ENCODE peak calls at places on chromosomes 12 and 14, in six cellular contexts. A is prostate gland, N is adrenal gland, B is mucosa of descending colon, H is left ventricle myocardium inferior, G is right cardiac atrium. M is an unnamed sample.

GRCh38 chr12:56338643-56339422 is at the start of gene IL23A:
- DNase-seq in A (no peak), N (no peak), B (no peak), H (no peak), G (no peak), M (peak; percentile 90)

GRCh38 chr12:113424915-113425823 is 3.0 kb downstream of the SDSL start:
- DNase-seq in A (no peak), N (peak; percentile 79), B (no peak), H (peak; percentile 59), G (peak; percentile 84), M (no peak)

GRCh38 chr14:60091550-60092511 is at the start of gene PCNX4:
- DNase-seq in A (peak; percentile 98), N (peak; percentile 98), B (peak; percentile 98), H (peak; percentile 96), G (peak; percentile 98), M (peak; percentile 76)

GRCh38 chr14:74244115-74244514 is 4.9 kb downstream of the VSX2 start:
- DNase-seq in A (no peak), N (no peak), B (no peak), H (no peak), G (no peak), M (no peak)

GRCh38 chr14:72771561-72771960 is 122.3 kb downstream of the DPF3 start:
- DNase-seq in A (no peak), N (no peak), B (peak; percentile 80), H (no peak), G (no peak), M (no peak)

GRCh38 chr12:79434561-79434960 is 256.2 kb downstream of the PAWR start:
- DNase-seq in A (no peak), N (no peak), B (no peak), H (no peak), G (no peak), M (no peak)

GRCh38 chr12:24919346-24920001 is 29.4 kb downstream of the BCAT1 start:
- DNase-seq in A (no peak), N (no peak), B (no peak), H (no peak), G (no peak), M (no peak)

GRCh38 chr14:20516921-20517320 is 11.6 kb downstream of the RNASE10 start:
- DNase-seq in A (no peak), N (no peak), B (no peak), H (no peak), G (no peak), M (no peak)

GRCh38 chr14:34113051-34113511 is 162.2 kb upstream of the EGLN3 start:
- DNase-seq in A (peak; percentile 54), N (no peak), B (no peak), H (no peak), G (no peak), M (peak; percentile 57)

GRCh38 chr12:105227879-105228278 is 8.1 kb downstream of the APPL2 start:
- DNase-seq in A (no peak), N (no peak), B (no peak), H (no peak), G (no peak), M (no peak)

GRCh38 chr12:90801776-90802175 is 153.2 kb downstream of the CCER1 start:
- DNase-seq in A (no peak), N (no peak), B (no peak), H (no peak), G (no peak), M (no peak)

GRCh38 chr14:77436042-77436441 is 12.7 kb upstream of the NOXRED1 start:
- DNase-seq in A (no peak), N (no peak), B (no peak), H (no peak), G (no peak), M (no peak)

GRCh38 chr14:77303417-77304156 is 17.1 kb downstream of the POMT2 start:
- DNase-seq in A (no peak), N (peak; percentile 69), B (no peak), H (no peak), G (no peak), M (peak; percentile 75)

GRCh38 chr14:76501156-76501555 is 125.2 kb downstream of the ESRRB start:
- DNase-seq in A (no peak), N (no peak), B (no peak), H (no peak), G (no peak), M (no peak)

GRCh38 chr14:90844321-90844720 is 28.1 kb upstream of the TTC7B start:
- DNase-seq in A (no peak), N (no peak), B (no peak), H (no peak), G (no peak), M (no peak)

GRCh38 chr12:28235017-28235416 is 44.8 kb downstream of the CCDC91 start:
- DNase-seq in A (no peak), N (no peak), B (no peak), H (no peak), G (no peak), M (no peak)

GRCh38 chr14:69501362-69501964 is 16.9 kb downstream of the PLEKHD1 start:
- DNase-seq in A (peak; percentile 36), N (peak; percentile 31), B (no peak), H (peak; percentile 72), G (peak; percentile 87), M (no peak)

GRCh38 chr14:99750746-99751450 is 42.3 kb upstream of the EML1 start:
- DNase-seq in A (no peak), N (no peak), B (no peak), H (no peak), G (peak; percentile 36), M (no peak)

GRCh38 chr12:4830568-4830967 is 79.1 kb upstream of the KCNA1 start:
- DNase-seq in A (no peak), N (no peak), B (no peak), H (no peak), G (no peak), M (no peak)

GRCh38 chr14:102530828-102531478 is 21.4 kb upstream of the ANKRD9 start:
- DNase-seq in A (no peak), N (no peak), B (peak; percentile 52), H (no peak), G (no peak), M (no peak)

GRCh38 chr12:81332054-81332453 is 254.2 kb downstream of the ACSS3 start:
- DNase-seq in A (no peak), N (no peak), B (no peak), H (no peak), G (no peak), M (no peak)

GRCh38 chr14:68733086-68733621 is 59.7 kb downstream of the ZFP36L1 start:
- DNase-seq in A (no peak), N (peak; percentile 51), B (no peak), H (no peak), G (no peak), M (no peak)

GRCh38 chr14:24069411-24069735 is 2.0 kb upstream of the CPNE6 start:
- DNase-seq in A (no peak), N (no peak), B (no peak), H (no peak), G (no peak), M (no peak)

GRCh38 chr14:24072436-24072835 is 1.1 kb downstream of the CPNE6 start:
- DNase-seq in A (no peak), N (no peak), B (peak; percentile 40), H (no peak), G (no peak), M (no peak)

GRCh38 chr14:24071836-24072420 is 566 bp downstream of the CPNE6 start:
- DNase-seq in A (no peak), N (no peak), B (no peak), H (no peak), G (no peak), M (no peak)

GRCh38 chr14:24070285-24071143 is 848 bp upstream of the CPNE6 start:
- DNase-seq in A (no peak), N (no peak), B (no peak), H (no peak), G (no peak), M (no peak)

GRCh38 chr14:24071144-24071697 is at the start of gene CPNE6:
- DNase-seq in A (no peak), N (no peak), B (no peak), H (no peak), G (no peak), M (no peak)
- H3K4me1 ChIP-seq in A (no peaks in the 10 kb centered on the region), N (no peaks in the 10 kb centered on the region), B (peaks cover 28% of the 10 kb centered on the region), H (no peaks in the 10 kb centered on the region), G (no peaks in the 10 kb centered on the region), M (no peaks in the 10 kb centered on the region)

DNA sequence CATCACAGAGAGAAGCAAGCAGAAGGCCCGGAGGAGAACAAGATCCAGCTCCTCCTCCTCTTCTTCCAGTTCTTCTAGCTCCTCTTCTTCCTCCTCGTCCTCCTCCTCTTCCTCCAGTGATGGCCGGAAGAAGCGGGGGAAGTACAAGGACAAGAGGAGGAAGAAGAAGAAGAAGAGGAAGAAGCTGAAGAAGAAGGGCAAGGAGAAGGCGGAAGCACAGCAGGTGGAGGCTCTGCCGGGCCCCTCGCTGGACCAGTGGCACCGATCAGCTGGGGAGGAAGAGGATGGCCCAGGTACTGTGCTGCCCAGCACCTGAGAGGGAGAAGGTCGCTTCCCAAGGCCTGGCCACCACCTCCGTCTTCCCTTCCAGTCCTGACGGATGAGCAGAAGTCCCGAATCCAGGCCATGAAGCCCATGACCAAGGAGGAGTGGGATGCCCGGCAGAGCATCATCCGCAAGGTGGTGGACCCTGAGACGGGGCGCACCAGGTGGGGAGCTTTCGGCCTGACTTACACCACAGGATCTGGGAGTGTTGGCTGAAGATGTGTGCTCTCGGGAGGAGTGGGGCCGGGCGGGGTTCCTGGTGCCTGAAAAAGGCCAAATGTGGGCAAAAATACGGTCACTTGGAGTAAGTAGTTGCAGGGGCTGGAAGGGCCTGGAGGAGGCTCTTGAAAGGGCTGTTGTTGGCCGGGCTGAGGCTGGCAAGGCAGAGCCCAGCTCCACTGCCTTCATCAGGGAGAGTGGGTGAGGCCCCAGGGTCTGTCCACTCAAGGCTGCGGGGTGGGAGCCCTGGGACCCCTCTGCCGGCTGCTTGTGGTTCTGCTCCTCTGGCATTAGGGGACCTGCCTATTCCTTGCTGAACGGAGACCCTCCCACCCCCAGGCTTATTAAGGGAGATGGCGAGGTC is 1.4 kb downstream of the ARL6IP4 start:
- DNase-seq in A (no peak), N (peak; percentile 25), B (peak; percentile 51), H (no peak), G (peak; percentile 50), M (no peak)
- H3K4me1 ChIP-seq in A (peaks cover 37% of the 10 kb centered on the region), N (peaks cover 44% of the 10 kb centered on the region), B (peaks cover 22% of the 10 kb centered on the region), H (peaks cover 87% of the 10 kb centered on the region), G (peaks cover 6% of the 10 kb centered on the region), M (peaks cover 20% of the 10 kb centered on the region)

DNA sequence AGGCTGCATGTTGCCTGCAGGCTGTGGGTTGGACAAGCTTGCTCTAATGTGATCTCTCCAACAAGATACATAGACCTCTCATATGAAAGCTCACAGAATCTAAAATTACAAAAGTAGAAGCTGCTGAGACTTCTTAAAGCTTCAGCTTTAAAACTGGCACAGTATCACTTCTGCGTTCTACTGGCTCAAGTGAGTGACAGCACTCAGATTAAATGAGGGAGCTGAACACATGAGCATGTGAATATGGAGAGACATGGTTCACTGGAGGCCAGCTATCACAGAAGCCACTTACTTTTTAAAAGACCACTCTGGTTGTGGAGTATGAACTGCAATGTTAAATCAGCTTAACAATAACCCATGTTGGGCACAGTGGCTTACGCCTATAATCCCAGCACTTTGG is 29.1 kb upstream of the ANO6 start:
- DNase-seq in A (no peak), N (no peak), B (no peak), H (no peak), G (no peak), M (no peak)
- H3K4me1 ChIP-seq in A (no peaks in the 10 kb centered on the region), N (no peaks in the 10 kb centered on the region), B (no peaks in the 10 kb centered on the region), H (peaks cover 4% of the 10 kb centered on the region), G (peaks cover 2% of the 10 kb centered on the region), M (peaks cover 3% of the 10 kb centered on the region)

DNA sequence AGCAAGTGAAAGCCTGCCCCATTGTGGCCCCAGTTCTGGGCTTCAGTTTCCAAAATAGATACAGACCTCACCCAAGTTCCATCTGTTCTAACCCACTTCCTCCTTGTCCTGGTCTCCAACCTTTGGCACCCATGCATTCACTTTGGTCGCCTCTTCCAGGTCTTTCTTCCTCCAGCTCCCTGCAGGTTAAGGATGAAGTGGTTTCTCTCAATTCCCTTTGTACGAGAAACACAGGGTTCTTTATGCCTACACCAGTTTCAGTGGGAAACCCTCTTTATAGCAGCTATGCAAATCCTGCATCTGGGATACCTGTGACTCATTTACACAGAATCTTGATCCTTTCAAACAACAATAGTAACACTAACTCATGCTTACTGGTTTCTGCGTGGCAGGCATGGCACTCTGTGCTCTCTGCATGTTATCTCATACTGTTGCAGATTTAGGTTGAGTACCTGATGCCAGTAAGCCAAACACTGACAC is 110.6 kb upstream of the AMIGO2 start:
- DNase-seq in A (no peak), N (no peak), B (no peak), H (no peak), G (no peak), M (peak; percentile 25)
- H3K4me1 ChIP-seq in A (no peaks in the 10 kb centered on the region), N (peaks cover 17% of the 10 kb centered on the region), B (no peaks in the 10 kb centered on the region), H (peaks cover 44% of the 10 kb centered on the region), G (peaks cover 12% of the 10 kb centered on the region), M (peaks cover 21% of the 10 kb centered on the region)